ENCODE peak calls at places on chromosomes 3 and 15, in six cellular contexts. O, D, F, K, Q and X are unnamed samples.

GRCh38 chr3:195908439-195909293 is at the start of gene TNK2:
- DNase-seq in Q (peak), D (peak), F (no peak), O (peak), K (peak), X (no peak)

GRCh38 chr15:33138000-33138399 is 56.5 kb downstream of the FMN1 start:
- DNase-seq in Q (no peak), F (no peak), K (peak), O (no peak), D (no peak), X (no peak)

GRCh38 chr3:1693145-1693544 is 405.5 kb upstream of the CNTN4 start:
- DNase-seq in F (no peak), O (peak), Q (no peak), K (no peak), D (no peak), X (no peak)

GRCh38 chr15:38202356-38202755 is 50.3 kb upstream of the SPRED1 start:
- DNase-seq in Q (no peak), D (no peak), F (no peak), K (no peak), O (no peak), X (no peak)

GRCh38 chr3:45631486-45631885 is 36.9 kb downstream of the LIMD1 start:
- DNase-seq in Q (no peak), O (no peak), F (peak), D (no peak), K (no peak), X (no peak)

GRCh38 chr3:56467108-56467507 is 1.2 kb downstream of the ERC2 start:
- DNase-seq in O (no peak), F (peak), Q (peak), K (peak), D (peak), X (peak)

GRCh38 chr15:84824260-84824690 is 7.1 kb downstream of the ALPK3 start:
- DNase-seq in D (no peak), K (no peak), O (no peak), F (no peak), Q (no peak), X (no peak)

GRCh38 chr3:138196023-138196422 is 8.9 kb downstream of the ARMC8 start:
- DNase-seq in Q (no peak), K (no peak), F (no peak), D (no peak), O (no peak), X (no peak)

GRCh38 chr15:99755692-99756409 is 22.6 kb upstream of the LYSMD4 start:
- DNase-seq in Q (no peak), F (peak), D (peak), O (peak), K (peak), X (peak)

GRCh38 chr3:137013955-137014688 is 56.3 kb downstream of the IL20RB start:
- DNase-seq in K (peak), Q (peak), O (peak), F (peak), D (peak), X (peak)

GRCh38 chr15:48059786-48060185 is 61.0 kb upstream of the SLC24A5 start:
- DNase-seq in F (no peak), Q (no peak), K (no peak), O (no peak), D (no peak), X (no peak)

GRCh38 chr3:42019144-42019952 is 57.4 kb upstream of the ULK4 start:
- DNase-seq in F (no peak), D (no peak), K (peak), Q (no peak), O (no peak), X (no peak)

GRCh38 chr3:121757812-121758545 is 8.4 kb upstream of the GOLGB1 start:
- DNase-seq in O (no peak), F (no peak), K (no peak), Q (no peak), D (no peak), X (no peak)

GRCh38 chr3:123447749-123448502 is 964 bp downstream of the ADCY5 start:
- DNase-seq in D (peak), F (no peak), K (no peak), O (no peak), Q (peak), X (no peak)

GRCh38 chr3:13887746-13888300 is 8.0 kb upstream of the WNT7A start:
- DNase-seq in Q (no peak), K (no peak), O (no peak), F (no peak), D (no peak), X (no peak)

GRCh38 chr15:41828747-41829270 is 917 bp downstream of the JMJD7 start:
- DNase-seq in K (no peak), D (no peak), Q (no peak), O (peak), F (no peak), X (no peak)

GRCh38 chr3:197430961-197431910 is 124.5 kb downstream of the BDH1 start:
- DNase-seq in O (no peak), D (no peak), K (no peak), Q (no peak), F (no peak), X (peak)

GRCh38 chr3:124824286-124824915 is 62.8 kb downstream of the ITGB5 start:
- DNase-seq in Q (no peak), K (no peak), F (no peak), D (no peak), O (no peak), X (no peak)

GRCh38 chr3:119681279-119681678 is 4.1 kb upstream of the COX17 start:
- DNase-seq in O (peak), K (peak), Q (no peak), D (peak), F (peak), X (peak)

GRCh38 chr3:105431171-105431570 is 64.5 kb downstream of the ALCAM start:
- DNase-seq in Q (no peak), K (peak), F (no peak), O (no peak), D (no peak), X (no peak)

GRCh38 chr3:111482611-111483010 is 59.4 kb upstream of the CD96 start:
- DNase-seq in D (no peak), Q (no peak), K (no peak), O (no peak), F (no peak), X (no peak)

GRCh38 chr3:54780336-54780735 is 147.5 kb downstream of the LRTM1 start:
- DNase-seq in D (no peak), O (no peak), Q (no peak), K (no peak), F (no peak), X (no peak)

GRCh38 chr3:85842081-85842480 is 883.3 kb downstream of the CADM2 start:
- DNase-seq in K (no peak), F (no peak), O (no peak), Q (no peak), D (no peak), X (no peak)

GRCh38 chr3:16849240-16849639 is 35.5 kb upstream of the PLCL2 start:
- DNase-seq in Q (peak), K (peak), O (peak), D (peak), F (peak), X (no peak)

GRCh38 chr3:144586382-144586781 is 614.8 kb downstream of the DIPK2A start:
- DNase-seq in K (no peak), O (no peak), D (no peak), F (no peak), Q (no peak), X (no peak)

GRCh38 chr3:182436547-182436946 is 356.8 kb upstream of the ATP11B start:
- DNase-seq in D (no peak), F (no peak), Q (no peak), O (no peak), K (peak), X (no peak)

GRCh38 chr3:106342386-106342785 is 473.6 kb upstream of the CBLB start:
- DNase-seq in D (no peak), F (no peak), Q (no peak), O (no peak), K (no peak), X (no peak)